ENCODE peak calls at places on chromosomes 5 and 9, in nine cellular contexts. Y is activated CD8-positive, alpha-beta memory T cell treated with anti-CD3 and anti-CD28 coated beads for 24 hours; Z is neural crest cell; G is stimulated activated CD4-positive, alpha-beta T cell treated with anti-CD3 and anti-CD28 coated beads, Interleukin-15, amount 100 ng/mL, for 1 hour; X is GM19239; L is NCI-H1417; K is DMS153; J is midbrain; V is A172. H is an unnamed sample.

GRCh38 chr9:116813029-116813295 is 125.9 kb downstream of the TRIM32 start:
- DNase-seq in Y (no peak), Z (no peak), G (no peak), X (no peak), L (no peak), K (no peak), J (no peak), V (no peak), H (no peak)

GRCh38 chr9:123099042-123099441 is 65.6 kb downstream of the GPR21 start:
- DNase-seq in Y (no peak), Z (no peak), G (no peak), X (no peak), L (no peak), K (no peak), J (peak), V (no peak), H (no peak)

GRCh38 chr5:158283341-158283740 is 424.4 kb upstream of the CLINT1 start:
- DNase-seq in Y (no peak), Z (no peak), G (no peak), X (no peak), L (no peak), K (no peak), J (no peak), V (no peak), H (no peak)

GRCh38 chr9:113771199-113771598 is 104.9 kb upstream of the ZNF618 start:
- DNase-seq in Y (no peak), Z (no peak), G (no peak), X (no peak), L (no peak), K (no peak), J (no peak), V (no peak), H (peak)

GRCh38 chr9:70093944-70094343 is 50.3 kb downstream of the MAMDC2 start:
- DNase-seq in Y (no peak), Z (no peak), G (no peak), X (no peak), L (no peak), K (peak), J (no peak), V (peak), H (no peak)

GRCh38 chr9:131366745-131367401 is 27.0 kb upstream of the PRRC2B start:
- DNase-seq in Y (no peak), Z (no peak), G (no peak), X (no peak), L (no peak), K (no peak), J (no peak), V (peak), H (no peak)

GRCh38 chr5:135193213-135194125 is 159.4 kb upstream of the PITX1 start:
- DNase-seq in Y (peak), Z (no peak), G (no peak), X (no peak), L (no peak), K (no peak), J (no peak), V (peak), H (peak)

GRCh38 chr9:135785013-135785575 is 83.1 kb downstream of the KCNT1 start:
- DNase-seq in Y (no peak), Z (no peak), G (no peak), X (no peak), L (no peak), K (no peak), J (no peak), V (no peak), H (no peak)

GRCh38 chr9:93013856-93014582 is 44.5 kb upstream of the SUSD3 start:
- DNase-seq in Y (peak), Z (no peak), G (no peak), X (no peak), L (no peak), K (no peak), J (no peak), V (no peak), H (no peak)

GRCh38 chr5:5407924-5408323 is 14.6 kb upstream of the ICE1 start:
- DNase-seq in Y (no peak), Z (no peak), G (no peak), X (no peak), L (no peak), K (no peak), J (no peak), V (no peak), H (no peak)

GRCh38 chr9:31210982-31211570 is 1173.4 kb upstream of the ACO1 start:
- DNase-seq in Y (peak), Z (no peak), G (peak), X (no peak), L (no peak), K (no peak), J (no peak), V (peak), H (no peak)

GRCh38 chr9:614421-614820 is 227.1 kb upstream of the DMRT1 start:
- DNase-seq in Y (no peak), Z (no peak), G (no peak), X (no peak), L (no peak), K (no peak), J (no peak), V (peak), H (no peak)

GRCh38 chr9:5425006-5425628 is 12.6 kb downstream of the PLGRKT start:
- DNase-seq in Y (no peak), Z (no peak), G (no peak), X (peak), L (peak), K (peak), J (no peak), V (peak), H (no peak)

GRCh38 chr9:131238402-131239021 is 37.8 kb downstream of the FAM78A start:
- DNase-seq in Y (no peak), Z (peak), G (no peak), X (no peak), L (no peak), K (no peak), J (no peak), V (no peak), H (no peak)

GRCh38 chr5:34924462-34924765 is 4.9 kb upstream of the DNAJC21 start:
- DNase-seq in Y (no peak), Z (no peak), G (no peak), X (no peak), L (no peak), K (no peak), J (no peak), V (no peak), H (no peak)

GRCh38 chr5:148776780-148777179 is 49.6 kb upstream of the ADRB2 start:
- DNase-seq in Y (no peak), Z (no peak), G (no peak), X (no peak), L (no peak), K (no peak), J (no peak), V (peak), H (no peak)

GRCh38 chr5:149166128-149166527 is 24.8 kb downstream of the ABLIM3 start:
- DNase-seq in Y (no peak), Z (no peak), G (no peak), X (no peak), L (no peak), K (no peak), J (no peak), V (no peak), H (peak)

GRCh38 chr5:78610163-78610583 is 38.4 kb downstream of the LHFPL2 start:
- DNase-seq in Y (peak), Z (no peak), G (no peak), X (no peak), L (no peak), K (no peak), J (no peak), V (peak), H (no peak)

GRCh38 chr9:127057970-127058644 is 64.3 kb downstream of the ANGPTL2 start:
- DNase-seq in Y (no peak), Z (no peak), G (no peak), X (no peak), L (no peak), K (no peak), J (peak), V (no peak), H (peak)

GRCh38 chr5:138611295-138612220 is 36.4 kb upstream of the HSPA9 start:
- DNase-seq in Y (no peak), Z (peak), G (no peak), X (no peak), L (no peak), K (no peak), J (peak), V (no peak), H (no peak)

GRCh38 chr5:96125335-96125891 is 163.8 kb upstream of the ELL2 start:
- DNase-seq in Y (no peak), Z (no peak), G (no peak), X (no peak), L (no peak), K (no peak), J (no peak), V (no peak), H (no peak)

GRCh38 chr5:110865400-110866094 is 126.7 kb downstream of the SLC25A46 start:
- DNase-seq in Y (no peak), Z (peak), G (no peak), X (peak), L (peak), K (no peak), J (no peak), V (peak), H (no peak)

GRCh38 chr9:110936719-110937452 is 101.4 kb downstream of the LPAR1 start:
- DNase-seq in Y (no peak), Z (no peak), G (no peak), X (no peak), L (no peak), K (no peak), J (no peak), V (no peak), H (no peak)

GRCh38 chr5:157799578-157799977 is 56.1 kb downstream of the LSM11 start:
- DNase-seq in Y (no peak), Z (no peak), G (no peak), X (no peak), L (no peak), K (no peak), J (no peak), V (no peak), H (no peak)

GRCh38 chr5:143011621-143012020 is 241.4 kb downstream of the ARHGAP26 start:
- DNase-seq in Y (no peak), Z (no peak), G (no peak), X (no peak), L (no peak), K (no peak), J (no peak), V (peak), H (no peak)

GRCh38 chr5:138972836-138973235 is 97.7 kb upstream of the LRRTM2 start:
- DNase-seq in Y (no peak), Z (no peak), G (no peak), X (no peak), L (peak), K (no peak), J (no peak), V (no peak), H (no peak)

H was measured in esophagus muscularis mucosa.